ENCODE peak calls at places on chromosomes 5 and 9, in five cellular contexts. B is HepG2, Y is IMR-90, R is SK-N-SH, M is K562. I is an unnamed sample.

GRCh38 chr5:96146675-96147074 is 185.0 kb upstream of the ELL2 start:
- DNase-seq in B (no peak), Y (peak; percentile 95), R (no peak), M (peak; percentile 14), I (peak; percentile 27)

GRCh38 chr5:126370796-126371718 is 52.2 kb upstream of the GRAMD2B start:
- DNase-seq in B (peak; percentile 75), Y (peak; percentile 78), R (peak; percentile 9), M (no peak), I (no peak)

GRCh38 chr5:173155912-173156311 is 11.6 kb downstream of the BNIP1 start:
- DNase-seq in B (no peak), Y (peak; percentile 49), R (no peak), M (no peak), I (no peak)

GRCh38 chr9:20781086-20781485 is 97.0 kb downstream of the FOCAD start:
- DNase-seq in B (peak; percentile 72), Y (peak; percentile 11), R (no peak), M (no peak), I (no peak)

GRCh38 chr9:116576386-116576785 is 110.7 kb upstream of the TRIM32 start:
- DNase-seq in B (no peak), Y (no peak), R (no peak), M (no peak), I (no peak)

GRCh38 chr5:88682797-88683496 is 200.0 kb downstream of the MEF2C start:
- DNase-seq in B (no peak), Y (no peak), R (no peak), M (no peak), I (no peak)

GRCh38 chr9:6106576-6107339 is 91.3 kb upstream of the RANBP6 start:
- DNase-seq in B (peak; percentile 25), Y (peak; percentile 12), R (peak; percentile 20), M (peak; percentile 57), I (peak; percentile 41)

GRCh38 chr9:15482146-15482545 is 28.6 kb downstream of the PSIP1 start:
- DNase-seq in B (no peak), Y (no peak), R (no peak), M (no peak), I (no peak)

GRCh38 chr5:157575096-157575872 is at the start of gene ADAM19:
- DNase-seq in B (no peak), Y (peak; percentile 53), R (peak; percentile 85), M (peak; percentile 62), I (no peak)

GRCh38 chr5:81209869-81210268 is 23.3 kb upstream of the CKMT2 start:
- DNase-seq in B (no peak), Y (no peak), R (no peak), M (no peak), I (no peak)

GRCh38 chr5:8184455-8185063 is 315.6 kb downstream of the MTRR start:
- DNase-seq in B (peak; percentile 20), Y (peak; percentile 28), R (peak; percentile 51), M (peak; percentile 66), I (no peak)

GRCh38 chr9:98234231-98234825 is 21.1 kb downstream of the TBC1D2 start:
- DNase-seq in B (no peak), Y (no peak), R (no peak), M (no peak), I (no peak)

GRCh38 chr5:179407191-179408175 is 62.2 kb upstream of the ADAMTS2 start:
- DNase-seq in B (no peak), Y (no peak), R (peak; percentile 64), M (no peak), I (no peak)

GRCh38 chr9:87040410-87041009 is 93.2 kb upstream of the GAS1 start:
- DNase-seq in B (no peak), Y (no peak), R (no peak), M (peak; percentile 9), I (no peak)

GRCh38 chr9:109427886-109428285 is 70.2 kb downstream of the PTPN3 start:
- DNase-seq in B (no peak), Y (no peak), R (no peak), M (no peak), I (no peak)

GRCh38 chr9:6632516-6633328 is 12.8 kb downstream of the GLDC start:
- DNase-seq in B (peak; percentile 74), Y (no peak), R (no peak), M (peak; percentile 16), I (peak; percentile 87)

GRCh38 chr9:126564716-126565115 is 49.0 kb upstream of the LMX1B start:
- DNase-seq in B (no peak), Y (no peak), R (peak; percentile 48), M (no peak), I (no peak)

GRCh38 chr5:168532471-168532870 is 3.4 kb downstream of the FBLL1 start:
- DNase-seq in B (no peak), Y (no peak), R (peak; percentile 51), M (no peak), I (no peak)

DNA sequence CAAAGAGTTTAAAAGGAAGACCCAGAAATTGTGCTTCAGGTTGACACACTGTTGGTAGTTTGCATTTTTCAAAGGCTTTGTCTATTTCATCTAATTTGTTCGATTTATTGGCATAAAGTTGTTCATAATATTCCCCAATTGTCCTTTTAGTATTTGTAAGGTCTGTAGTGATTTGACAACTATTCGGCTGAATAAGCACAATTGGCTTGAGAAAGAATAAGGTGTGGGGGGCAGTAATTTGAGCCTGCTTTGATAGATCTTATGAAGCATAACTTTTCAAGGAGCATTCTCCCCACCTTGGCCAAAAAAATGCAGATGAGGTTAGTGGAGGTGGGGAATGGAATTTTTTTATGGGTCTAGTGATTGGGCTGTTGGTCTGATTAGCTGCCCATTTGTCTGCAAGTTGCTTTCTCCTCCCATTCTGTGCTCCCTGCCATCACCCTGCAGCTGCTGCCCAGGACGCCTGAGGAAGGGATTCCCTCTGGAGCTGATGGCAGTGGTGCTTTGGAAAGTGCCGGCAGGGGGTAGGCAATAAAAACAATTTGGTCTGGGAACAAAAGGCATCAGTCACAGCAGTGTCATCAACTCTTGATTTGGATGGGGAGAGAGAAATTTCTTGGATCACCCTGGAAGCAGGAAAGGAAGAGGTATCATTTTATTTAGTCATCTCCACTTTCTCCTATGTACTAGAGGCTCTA is 26.6 kb downstream of the WNT8A start:
- DNase-seq in B (no peak), Y (no peak), R (no peak), M (no peak), I (no peak)
- TF ChIP-seq MXI1 in B (no peak), Y (no peak), R (no peak), M (no peak), I (no peak)

GRCh38 chr5:23208959-23209431 is 298.4 kb upstream of the PRDM9 start:
- DNase-seq in B (peak; percentile 39), Y (peak; percentile 23), R (peak; percentile 34), M (peak; percentile 37), I (peak; percentile 9)
- TF ChIP-seq MXI1 in B (no peak), Y (no peak), R (no peak), M (no peak), I (no peak)

DNA sequence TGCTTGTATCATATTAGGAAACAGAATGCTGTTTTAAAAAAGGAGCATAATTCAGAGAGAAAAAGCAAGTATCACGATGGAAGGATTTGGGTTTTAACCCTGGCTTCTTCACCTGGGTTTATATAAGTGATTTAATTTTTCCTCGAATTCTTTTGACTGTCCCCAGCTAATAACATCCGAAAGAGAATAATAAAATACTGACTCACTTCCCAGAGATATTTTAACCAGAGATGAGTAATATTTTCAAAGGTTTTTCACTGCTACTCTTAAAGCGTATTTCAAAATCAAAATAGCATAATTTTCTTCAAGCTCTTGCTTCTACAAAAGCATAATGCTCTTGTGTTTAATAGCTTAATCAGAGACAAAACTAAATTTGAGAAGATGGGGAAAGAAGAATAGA is 215.3 kb upstream of the PTGER4 start:
- DNase-seq in B (no peak), Y (peak; percentile 15), R (no peak), M (no peak), I (no peak)
- TF ChIP-seq MXI1 in B (no peak), Y (no peak), R (no peak), M (no peak), I (no peak)

GRCh38 chr5:760363-761205 is 23.9 kb downstream of the ZDHHC11B start:
- DNase-seq in B (no peak), Y (no peak), R (peak; percentile 39), M (no peak), I (no peak)

GRCh38 chr5:761206-761771 is 23.2 kb downstream of the ZDHHC11B start:
- DNase-seq in B (no peak), Y (no peak), R (peak; percentile 40), M (no peak), I (no peak)

GRCh38 chr5:763397-763796 is 21.1 kb downstream of the ZDHHC11B start:
- DNase-seq in B (no peak), Y (no peak), R (peak; percentile 26), M (no peak), I (no peak)

GRCh38 chr5:763998-764781 is 20.3 kb downstream of the ZDHHC11B start:
- DNase-seq in B (no peak), Y (no peak), R (peak; percentile 31), M (no peak), I (no peak)

GRCh38 chr5:761854-762685 is 22.5 kb downstream of the ZDHHC11B start:
- DNase-seq in B (no peak), Y (no peak), R (peak; percentile 83), M (no peak), I (no peak)
- TF ChIP-seq MXI1 in B (no peak), Y (no peak), R (no peak), M (no peak), I (no peak)

DNA sequence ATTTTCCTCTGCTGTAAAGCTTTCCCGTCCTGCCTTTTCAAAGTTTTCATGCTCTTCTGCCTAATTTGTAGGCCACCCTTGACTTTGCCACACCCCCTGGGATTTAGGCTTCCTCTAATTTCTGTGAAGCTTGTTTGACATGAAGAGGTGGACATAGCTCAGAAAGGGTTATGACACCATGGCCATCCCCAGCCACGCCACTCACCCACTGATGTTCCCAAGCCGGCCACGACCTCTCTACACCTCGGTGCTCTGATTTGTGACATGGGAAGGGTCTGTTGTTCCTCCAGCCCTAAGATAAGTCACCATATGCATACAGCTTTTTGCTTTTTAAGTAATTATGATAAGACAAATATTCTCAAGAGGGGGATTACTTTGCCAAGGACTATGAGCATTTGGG is 139.5 kb downstream of the BARX1 start:
- DNase-seq in B (no peak), Y (no peak), R (peak; percentile 2), M (no peak), I (no peak)
- TF ChIP-seq MXI1 in B (no peak), Y (no peak), R (no peak), M (no peak), I (no peak)